ENCODE peak calls at places on chromosomes 12 and 14, in five cellular contexts. S, F, D, N and G are unnamed samples.

GRCh38 chr14:91374287-91374880 is 43.2 kb downstream of the CCDC88C start:
- DNase-seq in S (no peak), F (no peak), D (no peak), N (no peak), G (peak; percentile 53)

GRCh38 chr12:91133871-91134270 is 22.6 kb upstream of the LUM start:
- DNase-seq in S (peak; percentile 66), F (no peak), D (no peak), N (peak; percentile 87), G (no peak)

GRCh38 chr12:58847876-58848600 is 72.3 kb downstream of the LRIG3 start:
- DNase-seq in S (no peak), F (no peak), D (no peak), N (peak; percentile 27), G (no peak)

GRCh38 chr14:77926942-77927341 is 127.0 kb downstream of the ADCK1 start:
- DNase-seq in S (no peak), F (no peak), D (no peak), N (no peak), G (peak; percentile 72)

GRCh38 chr12:129363041-129363440 is 509.8 kb downstream of the GLT1D1 start:
- DNase-seq in S (no peak), F (no peak), D (no peak), N (no peak), G (no peak)

GRCh38 chr12:94458882-94459772 is 540 bp downstream of the CEP83 start:
- DNase-seq in S (peak; percentile 54), F (peak; percentile 16), D (peak; percentile 15), N (peak; percentile 37), G (no peak)

GRCh38 chr12:31887109-31887811 is 72.0 kb upstream of the RESF1 start:
- DNase-seq in S (no peak), F (no peak), D (no peak), N (no peak), G (no peak)

GRCh38 chr12:34393086-34393820 is 371.0 kb downstream of the ALG10 start:
- DNase-seq in S (no peak), F (no peak), D (no peak), N (no peak), G (no peak)

GRCh38 chr12:117790198-117790597 is 178.6 kb downstream of the KSR2 start:
- DNase-seq in S (no peak), F (no peak), D (no peak), N (no peak), G (no peak)

GRCh38 chr14:30034049-30034635 is 106.5 kb upstream of the PRKD1 start:
- DNase-seq in S (peak; percentile 6), F (no peak), D (no peak), N (peak; percentile 9), G (peak; percentile 30)

GRCh38 chr14:104428860-104429259 is 150.7 kb upstream of the C14orf180 start:
- DNase-seq in S (no peak), F (no peak), D (no peak), N (no peak), G (no peak)

GRCh38 chr14:34014936-34015335 is 64.1 kb upstream of the EGLN3 start:
- DNase-seq in S (no peak), F (no peak), D (no peak), N (no peak), G (no peak)

GRCh38 chr14:52015411-52016030 is 26.2 kb downstream of the RTRAF start:
- DNase-seq in S (no peak), F (peak; percentile 49), D (peak; percentile 46), N (no peak), G (peak; percentile 60)

GRCh38 chr14:60565211-60565610 is 56.3 kb downstream of the SIX6 start:
- DNase-seq in S (peak; percentile 63), F (peak; percentile 53), D (no peak), N (peak; percentile 85), G (no peak)

DNA sequence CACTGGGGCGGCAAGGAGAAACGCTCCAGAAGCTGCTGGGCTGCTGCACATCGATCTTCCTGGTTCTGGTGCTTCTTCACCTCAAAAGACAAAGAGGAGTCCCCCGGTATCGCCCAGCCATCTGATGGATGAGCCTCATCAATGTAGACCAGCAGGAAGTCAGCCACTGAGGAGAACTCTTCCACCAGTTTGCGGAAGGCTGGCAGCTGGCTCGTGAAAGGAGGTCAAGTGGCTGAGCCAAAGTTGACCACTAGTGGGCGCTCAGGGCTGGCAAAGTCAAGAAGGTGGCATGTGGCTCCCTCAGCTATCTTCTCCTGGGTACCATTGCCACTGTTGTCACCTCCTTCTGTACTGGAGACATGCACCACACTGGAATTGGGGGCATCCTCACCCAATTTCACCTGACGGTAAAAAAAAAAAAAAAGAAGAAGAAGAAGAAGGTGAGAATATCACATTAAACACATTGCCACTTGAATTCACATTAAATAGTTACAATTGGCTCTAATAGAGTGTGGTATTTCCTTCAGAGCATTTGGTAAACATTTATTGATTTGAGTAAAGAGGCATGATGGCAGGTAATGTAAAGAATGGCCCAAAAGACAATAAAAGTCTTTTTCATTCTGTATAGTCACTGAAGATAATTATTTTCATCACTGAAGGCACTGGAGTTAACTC is 8.3 kb downstream of the DIO2 start:
- DNase-seq in S (no peak), F (peak; percentile 27), D (no peak), N (no peak), G (peak; percentile 40)
- TF ChIP-seq CTCF in S (peak; percentile 41), F (peak; percentile 64), D (peak; percentile 14), N (peak; percentile 9), G (peak; percentile 67)

GRCh38 chr12:64793610-64794009 is 30.8 kb upstream of the TBC1D30 start:
- DNase-seq in S (no peak), F (no peak), D (no peak), N (no peak), G (no peak)
- TF ChIP-seq EZH2 in S (no peak), F (no peak), D (no peak), N (no peak), G (no peak)

GRCh38 chr12:3204143-3204542 is 127.0 kb downstream of the TSPAN9 start:
- DNase-seq in S (no peak), F (no peak), D (no peak), N (no peak), G (no peak)
- TF ChIP-seq CTCF in S (no peak), F (no peak), D (no peak), N (no peak), G (no peak)

GRCh38 chr14:37598085-37598972 is 2.9 kb downstream of the TTC6 start:
- DNase-seq in S (no peak), F (peak; percentile 75), D (peak; percentile 59), N (no peak), G (peak; percentile 47)
- TF ChIP-seq EZH2 in S (no peak), F (no peak), D (peak; percentile 52), N (peak; percentile 64), G (peak; percentile 84)